ENCODE peak calls at places on chromosomes 12 and 14, in six cellular contexts. One of them, this sample, is unnamed.

GRCh38 chr14:77064535-77065178 is 33.4 kb upstream of the CIPC start:
- DNase-seq in lower leg skin: no peak
- DNase-seq in ovary: no peak
- DNase-seq in endothelial cell of umbilical vein: no peak
- DNase-seq in GM12878: no peak
- DNase-seq in H1: no peak
- DNase-seq in this sample: no peak

GRCh38 chr12:53074290-53074998 is 4.7 kb downstream of the SPRYD3 start:
- DNase-seq in lower leg skin: no peak
- DNase-seq in ovary: peak; percentile 23
- DNase-seq in endothelial cell of umbilical vein: no peak
- DNase-seq in GM12878: no peak
- DNase-seq in H1: no peak
- DNase-seq in this sample: no peak

GRCh38 chr14:55707365-55707804 is 127.4 kb downstream of the KTN1 start:
- DNase-seq in lower leg skin: no peak
- DNase-seq in ovary: no peak
- DNase-seq in endothelial cell of umbilical vein: peak; percentile 51
- DNase-seq in GM12878: no peak
- DNase-seq in H1: no peak
- DNase-seq in this sample: no peak

GRCh38 chr12:68349921-68350606 is 17.9 kb upstream of the MDM1 start:
- DNase-seq in lower leg skin: no peak
- DNase-seq in ovary: no peak
- DNase-seq in endothelial cell of umbilical vein: no peak
- DNase-seq in GM12878: no peak
- DNase-seq in H1: no peak
- DNase-seq in this sample: no peak

GRCh38 chr14:68283378-68284123 is 464.0 kb downstream of the RAD51B start:
- DNase-seq in lower leg skin: peak; percentile 34
- DNase-seq in ovary: peak; percentile 39
- DNase-seq in endothelial cell of umbilical vein: no peak
- DNase-seq in GM12878: peak; percentile 95
- DNase-seq in H1: no peak
- DNase-seq in this sample: peak; percentile 51

GRCh38 chr12:11724888-11725310 is 75.4 kb downstream of the ETV6 start:
- DNase-seq in lower leg skin: no peak
- DNase-seq in ovary: no peak
- DNase-seq in endothelial cell of umbilical vein: peak; percentile 82
- DNase-seq in GM12878: no peak
- DNase-seq in H1: no peak
- DNase-seq in this sample: no peak

GRCh38 chr12:28574746-28575592 is 384.7 kb downstream of the CCDC91 start:
- DNase-seq in lower leg skin: no peak
- DNase-seq in ovary: no peak
- DNase-seq in endothelial cell of umbilical vein: no peak
- DNase-seq in GM12878: no peak
- DNase-seq in H1: no peak
- DNase-seq in this sample: peak; percentile 19

GRCh38 chr12:11794311-11794710 is 144.8 kb downstream of the ETV6 start:
- DNase-seq in lower leg skin: no peak
- DNase-seq in ovary: no peak
- DNase-seq in endothelial cell of umbilical vein: no peak
- DNase-seq in GM12878: no peak
- DNase-seq in H1: no peak
- DNase-seq in this sample: no peak

GRCh38 chr12:13691598-13691997 is 289.8 kb downstream of the GRIN2B start:
- DNase-seq in lower leg skin: no peak
- DNase-seq in ovary: no peak
- DNase-seq in endothelial cell of umbilical vein: no peak
- DNase-seq in GM12878: no peak
- DNase-seq in H1: no peak
- DNase-seq in this sample: no peak

GRCh38 chr14:23023500-23024152 is 11.1 kb downstream of the PSMB5 start:
- DNase-seq in lower leg skin: no peak
- DNase-seq in ovary: no peak
- DNase-seq in endothelial cell of umbilical vein: no peak
- DNase-seq in GM12878: no peak
- DNase-seq in H1: no peak
- DNase-seq in this sample: no peak

GRCh38 chr12:132403636-132404434 is 74.4 kb upstream of the GALNT9 start:
- DNase-seq in lower leg skin: no peak
- DNase-seq in ovary: no peak
- DNase-seq in endothelial cell of umbilical vein: no peak
- DNase-seq in GM12878: no peak
- DNase-seq in H1: no peak
- DNase-seq in this sample: no peak

GRCh38 chr12:2999265-2999841 is 40.2 kb downstream of the TEAD4 start:
- DNase-seq in lower leg skin: no peak
- DNase-seq in ovary: no peak
- DNase-seq in endothelial cell of umbilical vein: no peak
- DNase-seq in GM12878: no peak
- DNase-seq in H1: no peak
- DNase-seq in this sample: no peak

GRCh38 chr12:50580436-50580835 is 75.7 kb downstream of the DIP2B start:
- DNase-seq in lower leg skin: no peak
- DNase-seq in ovary: no peak
- DNase-seq in endothelial cell of umbilical vein: no peak
- DNase-seq in GM12878: no peak
- DNase-seq in H1: no peak
- DNase-seq in this sample: no peak

GRCh38 chr14:90274808-90275454 is 18.6 kb downstream of the PSMC1 start:
- DNase-seq in lower leg skin: no peak
- DNase-seq in ovary: no peak
- DNase-seq in endothelial cell of umbilical vein: peak; percentile 89
- DNase-seq in GM12878: no peak
- DNase-seq in H1: no peak
- DNase-seq in this sample: no peak

GRCh38 chr14:81023095-81023710 is 67.8 kb downstream of the TSHR start:
- DNase-seq in lower leg skin: no peak
- DNase-seq in ovary: no peak
- DNase-seq in endothelial cell of umbilical vein: no peak
- DNase-seq in GM12878: no peak
- DNase-seq in H1: no peak
- DNase-seq in this sample: no peak

GRCh38 chr14:70698288-70698687 is 56.6 kb downstream of the TTC9 start:
- DNase-seq in lower leg skin: peak; percentile 19
- DNase-seq in ovary: no peak
- DNase-seq in endothelial cell of umbilical vein: no peak
- DNase-seq in GM12878: no peak
- DNase-seq in H1: no peak
- DNase-seq in this sample: peak; percentile 43

GRCh38 chr14:50347521-50347920 is 35.4 kb downstream of the DMAC2L start:
- DNase-seq in lower leg skin: no peak
- DNase-seq in ovary: no peak
- DNase-seq in endothelial cell of umbilical vein: peak; percentile 43
- DNase-seq in GM12878: no peak
- DNase-seq in H1: no peak
- DNase-seq in this sample: no peak

GRCh38 chr12:8108808-8109398 is 14.5 kb upstream of the CLEC4A start:
- DNase-seq in lower leg skin: peak; percentile 65
- DNase-seq in ovary: peak; percentile 79
- DNase-seq in endothelial cell of umbilical vein: peak; percentile 85
- DNase-seq in GM12878: peak; percentile 31
- DNase-seq in H1: peak; percentile 23
- DNase-seq in this sample: peak; percentile 73
- TF ChIP-seq POLR2A in lower leg skin: no peak
- TF ChIP-seq POLR2A in ovary: no peak
- TF ChIP-seq POLR2A in endothelial cell of umbilical vein: no peak
- TF ChIP-seq POLR2A in GM12878: no peak
- TF ChIP-seq POLR2A in H1: no peak
- TF ChIP-seq POLR2A in this sample: no peak

GRCh38 chr12:4648499-4649357 is at the start of the genes AKAP3 and NDUFA9:
- DNase-seq in lower leg skin: peak; percentile 78
- DNase-seq in ovary: peak; percentile 78
- DNase-seq in endothelial cell of umbilical vein: peak; percentile 93
- DNase-seq in GM12878: peak; percentile 64
- DNase-seq in H1: peak; percentile 51
- DNase-seq in this sample: peak; percentile 86
- TF ChIP-seq POLR2A in lower leg skin: no peak
- TF ChIP-seq POLR2A in ovary: no peak
- TF ChIP-seq POLR2A in endothelial cell of umbilical vein: peak; percentile 73
- TF ChIP-seq POLR2A in GM12878: peak; percentile 95
- TF ChIP-seq POLR2A in H1: no peak
- TF ChIP-seq POLR2A in this sample: peak; percentile 68

DNA sequence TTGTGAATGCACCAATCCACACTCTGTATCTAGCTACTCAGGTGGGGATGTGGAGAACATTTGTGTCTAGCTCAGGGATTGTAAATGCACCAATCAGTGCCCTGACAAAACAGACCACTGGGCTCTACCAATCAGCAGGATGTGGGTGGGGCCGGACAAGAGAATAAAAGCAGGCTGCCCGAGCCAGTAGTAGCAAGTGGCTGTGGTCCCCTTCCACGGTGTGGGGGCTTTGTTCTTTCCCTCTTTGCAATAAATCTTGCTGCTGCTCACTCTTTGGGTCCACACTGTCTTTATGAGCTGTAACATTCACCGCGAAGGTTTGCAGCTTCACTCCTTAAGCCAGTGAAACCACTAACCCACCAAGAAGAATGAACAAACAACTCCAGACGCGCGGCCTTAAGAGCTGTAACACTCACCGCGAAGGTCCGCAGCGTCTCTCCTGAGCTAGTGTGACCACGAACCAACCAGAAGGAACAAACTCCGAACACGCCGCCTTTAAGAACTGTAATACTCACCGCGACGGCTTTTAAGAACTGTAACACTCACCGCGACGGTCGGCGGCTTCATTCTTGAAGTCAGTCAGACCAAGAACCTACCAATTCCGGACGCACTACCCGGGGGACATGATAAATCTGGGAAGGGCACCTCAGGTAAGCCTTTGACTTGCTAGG is 4.6 kb upstream of the LDHB start:
- DNase-seq in lower leg skin: no peak
- DNase-seq in ovary: no peak
- DNase-seq in endothelial cell of umbilical vein: no peak
- DNase-seq in GM12878: no peak
- DNase-seq in H1: no peak
- DNase-seq in this sample: no peak
- TF ChIP-seq POLR2A in lower leg skin: no peak
- TF ChIP-seq POLR2A in ovary: no peak
- TF ChIP-seq POLR2A in endothelial cell of umbilical vein: no peak
- TF ChIP-seq POLR2A in GM12878: no peak
- TF ChIP-seq POLR2A in H1: no peak
- TF ChIP-seq POLR2A in this sample: no peak

DNA sequence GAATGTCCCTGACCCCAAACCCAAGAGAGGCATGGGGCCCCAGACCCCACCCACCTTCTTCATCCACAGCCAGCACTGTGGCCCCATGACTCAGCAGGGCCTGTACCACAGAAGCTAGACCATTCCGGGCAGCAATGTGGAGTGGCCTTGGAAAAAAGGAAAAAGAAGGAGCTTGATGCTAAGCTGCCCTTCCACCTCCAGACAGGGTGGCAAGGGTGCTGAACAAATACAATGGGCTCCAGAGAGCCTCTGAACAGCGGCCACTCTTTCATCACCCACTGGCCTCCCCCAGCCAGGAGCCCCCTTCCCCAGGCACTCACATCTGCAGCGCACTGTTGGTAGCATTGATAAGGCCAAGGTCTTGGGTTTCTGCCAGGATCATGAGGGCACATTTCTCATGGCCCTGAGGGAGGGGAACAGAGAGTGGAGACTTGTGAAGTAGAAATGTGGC is 13.9 kb downstream of the SLC39A5 start:
- DNase-seq in lower leg skin: no peak
- DNase-seq in ovary: no peak
- DNase-seq in endothelial cell of umbilical vein: no peak
- DNase-seq in GM12878: no peak
- DNase-seq in H1: no peak
- DNase-seq in this sample: no peak
- TF ChIP-seq POLR2A in lower leg skin: no peak
- TF ChIP-seq POLR2A in ovary: no peak
- TF ChIP-seq POLR2A in endothelial cell of umbilical vein: no peak
- TF ChIP-seq POLR2A in GM12878: no peak
- TF ChIP-seq POLR2A in H1: no peak
- TF ChIP-seq POLR2A in this sample: no peak

GRCh38 chr14:62894736-62895135 is 150.5 kb downstream of the KCNH5 start:
- DNase-seq in lower leg skin: no peak
- DNase-seq in ovary: no peak
- DNase-seq in endothelial cell of umbilical vein: no peak
- DNase-seq in GM12878: no peak
- DNase-seq in H1: no peak
- DNase-seq in this sample: no peak
- TF ChIP-seq POLR2A in lower leg skin: no peak
- TF ChIP-seq POLR2A in ovary: no peak
- TF ChIP-seq POLR2A in endothelial cell of umbilical vein: no peak
- TF ChIP-seq POLR2A in GM12878: no peak
- TF ChIP-seq POLR2A in H1: no peak
- TF ChIP-seq POLR2A in this sample: no peak

GRCh38 chr12:62602445-62603060 is 135.9 kb downstream of the MON2 start:
- DNase-seq in lower leg skin: peak; percentile 88
- DNase-seq in ovary: peak; percentile 90
- DNase-seq in endothelial cell of umbilical vein: peak; percentile 91
- DNase-seq in GM12878: peak; percentile 87
- DNase-seq in H1: peak; percentile 79
- DNase-seq in this sample: peak; percentile 91
- TF ChIP-seq POLR2A in lower leg skin: no peak
- TF ChIP-seq POLR2A in ovary: peak; percentile 55
- TF ChIP-seq POLR2A in endothelial cell of umbilical vein: peak; percentile 92
- TF ChIP-seq POLR2A in GM12878: peak; percentile 81
- TF ChIP-seq POLR2A in H1: peak; percentile 45
- TF ChIP-seq POLR2A in this sample: peak; percentile 57

This sample was measured in transverse colon.